ENCODE peak calls at places on chromosomes 13 and 19, in eight cellular contexts. One of them, this sample, is unnamed.

GRCh38 chr19:19033426-19034203 is at the start of the genes ARMC6 and SUGP2:
- DNase-seq in transverse colon: peak
- DNase-seq in suprapubic skin: peak
- DNase-seq in H1: peak
- DNase-seq in stomach: peak
- DNase-seq in tibial nerve: peak
- DNase-seq in A549: peak
- DNase-seq in sigmoid colon: peak
- DNase-seq in this sample: peak

GRCh38 chr19:7624810-7625209 is 4.5 kb downstream of the XAB2 start:
- DNase-seq in stomach: no peak
- DNase-seq in sigmoid colon: no peak
- DNase-seq in H1: no peak
- DNase-seq in transverse colon: no peak
- DNase-seq in suprapubic skin: no peak
- DNase-seq in tibial nerve: no peak
- DNase-seq in A549: no peak
- DNase-seq in this sample: no peak

GRCh38 chr19:42328854-42329253 is 3.4 kb downstream of the MEGF8 start:
- DNase-seq in A549: no peak
- DNase-seq in H1: no peak
- DNase-seq in suprapubic skin: no peak
- DNase-seq in tibial nerve: no peak
- DNase-seq in sigmoid colon: no peak
- DNase-seq in transverse colon: no peak
- DNase-seq in stomach: no peak
- DNase-seq in this sample: no peak

GRCh38 chr19:21028969-21029268 is 8.5 kb downstream of the ZNF430 start:
- DNase-seq in suprapubic skin: no peak
- DNase-seq in sigmoid colon: no peak
- DNase-seq in H1: no peak
- DNase-seq in transverse colon: no peak
- DNase-seq in A549: no peak
- DNase-seq in stomach: no peak
- DNase-seq in tibial nerve: no peak
- DNase-seq in this sample: no peak

GRCh38 chr13:33284916-33285315 is 639 bp downstream of the STARD13 start:
- DNase-seq in tibial nerve: no peak
- DNase-seq in transverse colon: no peak
- DNase-seq in H1: no peak
- DNase-seq in A549: no peak
- DNase-seq in suprapubic skin: no peak
- DNase-seq in sigmoid colon: no peak
- DNase-seq in stomach: no peak
- DNase-seq in this sample: no peak

GRCh38 chr13:20711301-20712044 is 8.0 kb downstream of the IL17D start:
- DNase-seq in suprapubic skin: no peak
- DNase-seq in tibial nerve: no peak
- DNase-seq in A549: peak
- DNase-seq in stomach: no peak
- DNase-seq in sigmoid colon: no peak
- DNase-seq in transverse colon: no peak
- DNase-seq in H1: no peak
- DNase-seq in this sample: no peak

GRCh38 chr19:291561-292280 is 518 bp upstream of the PLPP2 start:
- DNase-seq in A549: no peak
- DNase-seq in suprapubic skin: no peak
- DNase-seq in stomach: peak
- DNase-seq in transverse colon: peak
- DNase-seq in tibial nerve: no peak
- DNase-seq in H1: no peak
- DNase-seq in sigmoid colon: peak
- DNase-seq in this sample: no peak

GRCh38 chr13:98039964-98040363 is 86.5 kb downstream of the IPO5 start:
- DNase-seq in sigmoid colon: no peak
- DNase-seq in stomach: no peak
- DNase-seq in A549: no peak
- DNase-seq in transverse colon: no peak
- DNase-seq in H1: no peak
- DNase-seq in suprapubic skin: no peak
- DNase-seq in tibial nerve: no peak
- DNase-seq in this sample: no peak

GRCh38 chr19:10454267-10454666 is 33.9 kb downstream of the PDE4A start:
- DNase-seq in H1: peak
- DNase-seq in suprapubic skin: no peak
- DNase-seq in transverse colon: no peak
- DNase-seq in A549: no peak
- DNase-seq in tibial nerve: no peak
- DNase-seq in sigmoid colon: no peak
- DNase-seq in stomach: no peak
- DNase-seq in this sample: no peak

GRCh38 chr13:114019367-114019766 is 45.5 kb upstream of the C13orf46 start:
- DNase-seq in stomach: no peak
- DNase-seq in suprapubic skin: no peak
- DNase-seq in A549: peak
- DNase-seq in transverse colon: no peak
- DNase-seq in sigmoid colon: no peak
- DNase-seq in H1: no peak
- DNase-seq in tibial nerve: no peak
- DNase-seq in this sample: no peak

GRCh38 chr19:7975037-7975436 is 30.4 kb downstream of the ELAVL1 start:
- DNase-seq in suprapubic skin: no peak
- DNase-seq in transverse colon: no peak
- DNase-seq in sigmoid colon: no peak
- DNase-seq in tibial nerve: no peak
- DNase-seq in stomach: no peak
- DNase-seq in A549: no peak
- DNase-seq in H1: no peak
- DNase-seq in this sample: no peak

GRCh38 chr13:32650705-32651311 is 64.6 kb downstream of the PDS5B start:
- DNase-seq in H1: no peak
- DNase-seq in stomach: peak
- DNase-seq in sigmoid colon: no peak
- DNase-seq in A549: peak
- DNase-seq in tibial nerve: peak
- DNase-seq in suprapubic skin: no peak
- DNase-seq in transverse colon: peak
- DNase-seq in this sample: no peak

GRCh38 chr19:10620786-10621185 is 4.6 kb upstream of the SLC44A2 start:
- DNase-seq in H1: no peak
- DNase-seq in tibial nerve: no peak
- DNase-seq in A549: no peak
- DNase-seq in transverse colon: no peak
- DNase-seq in stomach: no peak
- DNase-seq in sigmoid colon: no peak
- DNase-seq in suprapubic skin: no peak
- DNase-seq in this sample: no peak

GRCh38 chr19:42487025-42487797 is 41.1 kb downstream of the CEACAM1 start:
- DNase-seq in stomach: no peak
- DNase-seq in sigmoid colon: no peak
- DNase-seq in suprapubic skin: no peak
- DNase-seq in transverse colon: no peak
- DNase-seq in A549: no peak
- DNase-seq in tibial nerve: no peak
- DNase-seq in H1: no peak
- DNase-seq in this sample: no peak

DNA sequence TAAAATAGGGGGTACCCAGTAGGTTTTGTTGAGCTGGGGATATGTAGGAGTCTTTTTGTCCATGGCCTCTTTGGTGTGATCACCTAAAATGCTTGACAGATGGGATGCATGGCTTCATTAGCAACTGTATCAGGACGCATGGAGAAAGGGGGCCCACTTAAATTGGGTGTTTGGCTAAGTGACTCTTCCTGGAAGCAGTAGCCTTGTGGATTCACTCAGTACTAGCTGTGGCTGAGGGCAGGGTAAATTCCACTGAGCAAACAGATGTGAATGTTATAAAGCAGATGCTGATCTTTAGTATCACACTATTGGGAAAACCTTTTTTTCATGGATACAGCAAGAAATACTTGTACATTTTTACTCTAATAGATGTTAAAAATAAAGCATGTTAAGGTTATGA is 140.0 kb downstream of the FGF14 start:
- DNase-seq in stomach: no peak
- DNase-seq in tibial nerve: no peak
- DNase-seq in sigmoid colon: no peak
- DNase-seq in A549: no peak
- DNase-seq in H1: no peak
- DNase-seq in transverse colon: no peak
- DNase-seq in suprapubic skin: no peak
- DNase-seq in this sample: no peak
- TF ChIP-seq EP300 in stomach: no peak
- TF ChIP-seq EP300 in tibial nerve: no peak
- TF ChIP-seq EP300 in sigmoid colon: no peak
- TF ChIP-seq EP300 in A549: no peak
- TF ChIP-seq EP300 in H1: no peak
- TF ChIP-seq EP300 in transverse colon: no peak
- TF ChIP-seq EP300 in suprapubic skin: no peak
- TF ChIP-seq EP300 in this sample: no peak

DNA sequence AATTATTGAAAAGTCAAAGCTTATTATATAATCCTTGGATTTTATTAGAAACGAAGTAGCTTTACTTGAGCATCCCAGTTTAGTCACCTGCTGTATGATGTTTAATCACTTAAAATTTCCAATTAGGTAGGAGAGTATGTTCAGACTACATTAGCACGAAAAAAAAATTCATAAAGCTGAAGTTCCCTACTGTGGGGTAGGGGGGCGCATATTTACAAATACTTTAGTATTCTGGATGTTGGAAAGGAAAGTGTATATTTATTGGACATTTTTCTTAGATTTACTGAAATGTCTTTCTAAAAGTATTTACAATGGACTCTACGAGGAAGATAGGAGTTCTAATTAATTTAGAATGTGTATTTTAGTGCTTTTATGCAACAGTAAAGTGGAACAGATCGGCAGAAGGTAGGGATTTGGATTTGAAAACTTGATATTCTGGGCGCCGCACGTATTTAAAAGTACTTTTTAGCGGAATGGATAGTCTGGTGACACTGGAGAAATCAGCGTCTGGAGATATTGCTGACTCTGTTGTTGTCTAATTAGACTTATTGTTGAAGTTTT is 1.9 kb downstream of the CDK8 start:
- DNase-seq in suprapubic skin: no peak
- DNase-seq in A549: no peak
- DNase-seq in stomach: no peak
- DNase-seq in sigmoid colon: no peak
- DNase-seq in transverse colon: no peak
- DNase-seq in tibial nerve: no peak
- DNase-seq in H1: no peak
- DNase-seq in this sample: no peak
- H3K4me3 ChIP-seq in suprapubic skin: no peak
- H3K4me3 ChIP-seq in A549: peak
- H3K4me3 ChIP-seq in stomach: peak
- H3K4me3 ChIP-seq in sigmoid colon: peak
- H3K4me3 ChIP-seq in transverse colon: peak
- H3K4me3 ChIP-seq in tibial nerve: peak
- H3K4me3 ChIP-seq in H1: peak
- H3K4me3 ChIP-seq in this sample: peak

GRCh38 chr13:48853381-48854102 is 122.2 kb upstream of the FNDC3A start:
- DNase-seq in tibial nerve: no peak
- DNase-seq in suprapubic skin: no peak
- DNase-seq in transverse colon: no peak
- DNase-seq in A549: no peak
- DNase-seq in H1: no peak
- DNase-seq in stomach: no peak
- DNase-seq in sigmoid colon: no peak
- DNase-seq in this sample: no peak

GRCh38 chr13:48849515-48849914 is 126.2 kb upstream of the FNDC3A start:
- DNase-seq in sigmoid colon: no peak
- DNase-seq in A549: no peak
- DNase-seq in transverse colon: no peak
- DNase-seq in stomach: no peak
- DNase-seq in H1: no peak
- DNase-seq in suprapubic skin: no peak
- DNase-seq in tibial nerve: no peak
- DNase-seq in this sample: no peak

GRCh38 chr13:48852911-48853310 is 122.8 kb upstream of the FNDC3A start:
- DNase-seq in suprapubic skin: no peak
- DNase-seq in tibial nerve: no peak
- DNase-seq in transverse colon: no peak
- DNase-seq in H1: no peak
- DNase-seq in stomach: no peak
- DNase-seq in sigmoid colon: no peak
- DNase-seq in A549: no peak
- DNase-seq in this sample: no peak

GRCh38 chr13:48857576-48857975 is 118.1 kb upstream of the FNDC3A start:
- DNase-seq in H1: no peak
- DNase-seq in suprapubic skin: no peak
- DNase-seq in sigmoid colon: no peak
- DNase-seq in tibial nerve: no peak
- DNase-seq in stomach: no peak
- DNase-seq in A549: no peak
- DNase-seq in transverse colon: no peak
- DNase-seq in this sample: no peak

DNA sequence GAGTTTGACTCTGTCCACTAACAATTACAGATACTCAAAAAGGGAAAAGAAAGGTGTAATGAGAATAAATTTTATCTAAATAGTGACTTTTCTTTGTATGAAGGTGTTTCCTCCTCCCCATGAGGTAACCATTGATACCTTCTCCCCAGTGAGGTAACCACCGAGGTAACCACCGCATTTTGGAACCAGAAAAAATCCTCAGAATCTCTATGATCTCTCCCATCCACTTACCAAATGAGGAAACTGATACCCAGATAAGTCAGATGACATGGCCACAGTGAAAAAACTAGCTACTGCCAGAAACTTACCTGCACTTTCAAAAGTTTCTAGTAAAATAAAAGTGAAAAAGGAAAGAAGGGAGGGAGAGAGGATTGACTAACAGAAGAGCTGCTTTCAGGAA is 124.0 kb upstream of the FNDC3A start:
- DNase-seq in tibial nerve: no peak
- DNase-seq in stomach: no peak
- DNase-seq in sigmoid colon: no peak
- DNase-seq in suprapubic skin: no peak
- DNase-seq in A549: no peak
- DNase-seq in transverse colon: no peak
- DNase-seq in H1: no peak
- DNase-seq in this sample: no peak
- H3K27ac ChIP-seq in tibial nerve: no peak
- H3K27ac ChIP-seq in stomach: no peak
- H3K27ac ChIP-seq in sigmoid colon: no peak
- H3K27ac ChIP-seq in suprapubic skin: no peak
- H3K27ac ChIP-seq in A549: no peak
- H3K27ac ChIP-seq in transverse colon: no peak
- H3K27ac ChIP-seq in H1: no peak
- H3K27ac ChIP-seq in this sample: no peak

DNA sequence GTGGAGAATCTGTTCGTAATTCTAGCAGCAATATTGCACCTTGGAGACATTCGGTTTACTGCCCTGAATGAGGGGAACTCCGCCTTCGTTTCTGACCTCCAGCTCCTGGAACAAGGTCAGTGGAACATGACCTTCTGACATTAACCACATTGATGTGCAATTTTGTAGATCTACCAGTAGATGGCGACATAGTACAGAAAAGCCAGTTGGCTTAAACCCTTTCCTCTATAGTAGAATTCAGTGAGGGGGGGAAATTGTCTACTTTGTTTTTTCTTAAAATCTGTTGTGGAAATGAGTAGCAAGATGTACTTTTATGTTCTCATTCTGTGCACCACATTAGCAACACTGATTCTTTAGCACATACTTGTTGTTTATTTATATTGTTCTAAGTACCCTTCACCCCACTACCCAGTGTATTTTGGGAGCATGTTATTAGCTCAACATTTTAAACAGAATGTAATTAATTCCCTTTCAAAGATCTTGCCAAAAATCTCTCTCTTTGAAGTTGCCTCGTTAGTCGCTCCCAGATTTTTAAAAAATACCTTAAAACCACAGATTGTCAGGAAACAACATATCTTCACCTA is 332.2 kb downstream of the MYO16 start:
- DNase-seq in A549: peak
- DNase-seq in H1: no peak
- DNase-seq in transverse colon: no peak
- DNase-seq in tibial nerve: no peak
- DNase-seq in stomach: no peak
- DNase-seq in suprapubic skin: no peak
- DNase-seq in sigmoid colon: no peak
- DNase-seq in this sample: no peak
- TF ChIP-seq EP300 in A549: no peak
- TF ChIP-seq EP300 in H1: no peak
- TF ChIP-seq EP300 in transverse colon: no peak
- TF ChIP-seq EP300 in tibial nerve: no peak
- TF ChIP-seq EP300 in stomach: no peak
- TF ChIP-seq EP300 in suprapubic skin: no peak
- TF ChIP-seq EP300 in sigmoid colon: no peak
- TF ChIP-seq EP300 in this sample: no peak

This sample was measured in ovary.